ENCODE peak calls at places on chromosomes 6 and 20, in four cellular contexts. One of them, this sample, is unnamed.

GRCh38 chr6:143806282-143807102 is 36.6 kb upstream of the LTV1 start:
- DNase-seq in GM12865: no peak
- DNase-seq in WTC11: no peak
- DNase-seq in HCT116: no peak
- DNase-seq in this sample: peak

GRCh38 chr6:36734486-36735060 is 36.9 kb downstream of the RAB44 start:
- DNase-seq in GM12865: no peak
- DNase-seq in WTC11: no peak
- DNase-seq in HCT116: no peak
- DNase-seq in this sample: no peak

GRCh38 chr20:56636701-56637100 is 7.6 kb downstream of the TFAP2C start:
- DNase-seq in GM12865: no peak
- DNase-seq in WTC11: no peak
- DNase-seq in HCT116: no peak
- DNase-seq in this sample: no peak

GRCh38 chr20:37661536-37661935 is 32.3 kb upstream of the CTNNBL1 start:
- DNase-seq in GM12865: no peak
- DNase-seq in WTC11: no peak
- DNase-seq in HCT116: no peak
- DNase-seq in this sample: no peak

GRCh38 chr6:13478525-13478962 is 8.9 kb downstream of the GFOD1 start:
- DNase-seq in GM12865: no peak
- DNase-seq in WTC11: no peak
- DNase-seq in HCT116: no peak
- DNase-seq in this sample: no peak

GRCh38 chr6:41427642-41428401 is 92.4 kb downstream of the NCR2 start:
- DNase-seq in GM12865: no peak
- DNase-seq in WTC11: peak
- DNase-seq in HCT116: no peak
- DNase-seq in this sample: peak

GRCh38 chr6:52020961-52021570 is 66.3 kb downstream of the PKHD1 start:
- DNase-seq in GM12865: peak
- DNase-seq in WTC11: no peak
- DNase-seq in HCT116: peak
- DNase-seq in this sample: peak

GRCh38 chr6:31896856-31897611 is 464 bp downstream of the EHMT2 start:
- DNase-seq in GM12865: no peak
- DNase-seq in WTC11: no peak
- DNase-seq in HCT116: no peak
- DNase-seq in this sample: peak

GRCh38 chr6:64996301-64996700 is 710.7 kb downstream of the EYS start:
- DNase-seq in GM12865: no peak
- DNase-seq in WTC11: no peak
- DNase-seq in HCT116: no peak
- DNase-seq in this sample: no peak

GRCh38 chr6:155224031-155224451 is 39.8 kb upstream of the CLDN20 start:
- DNase-seq in GM12865: peak
- DNase-seq in WTC11: no peak
- DNase-seq in HCT116: peak
- DNase-seq in this sample: peak

GRCh38 chr6:63643862-63644261 is 8.3 kb downstream of the PHF3 start:
- DNase-seq in GM12865: peak
- DNase-seq in WTC11: no peak
- DNase-seq in HCT116: no peak
- DNase-seq in this sample: peak

GRCh38 chr20:63772781-63773520 is 33.4 kb downstream of the SLC2A4RG start:
- DNase-seq in GM12865: peak
- DNase-seq in WTC11: no peak
- DNase-seq in HCT116: no peak
- DNase-seq in this sample: peak

GRCh38 chr20:2390971-2391675 is 10.4 kb downstream of the TGM6 start:
- DNase-seq in GM12865: peak
- DNase-seq in WTC11: no peak
- DNase-seq in HCT116: no peak
- DNase-seq in this sample: peak

GRCh38 chr6:19052219-19052618 is 665.1 kb downstream of the RNF144B start:
- DNase-seq in GM12865: no peak
- DNase-seq in WTC11: no peak
- DNase-seq in HCT116: no peak
- DNase-seq in this sample: no peak

GRCh38 chr6:41428995-41429417 is 93.6 kb downstream of the NCR2 start:
- DNase-seq in GM12865: no peak
- DNase-seq in WTC11: no peak
- DNase-seq in HCT116: no peak
- DNase-seq in this sample: peak

GRCh38 chr20:57346477-57346876 is 4.6 kb upstream of the RAE1 start:
- DNase-seq in GM12865: peak
- DNase-seq in WTC11: peak
- DNase-seq in HCT116: peak
- DNase-seq in this sample: peak

GRCh38 chr20:3716195-3716834 is 3.9 kb upstream of the SIGLEC1 start:
- DNase-seq in GM12865: peak
- DNase-seq in WTC11: peak
- DNase-seq in HCT116: peak
- DNase-seq in this sample: peak

GRCh38 chr6:722077-722524 is 29.2 kb upstream of the EXOC2 start:
- DNase-seq in GM12865: peak
- DNase-seq in WTC11: peak
- DNase-seq in HCT116: peak
- DNase-seq in this sample: peak

GRCh38 chr6:715709-716450 is 22.9 kb upstream of the EXOC2 start:
- DNase-seq in GM12865: no peak
- DNase-seq in WTC11: no peak
- DNase-seq in HCT116: no peak
- DNase-seq in this sample: no peak

GRCh38 chr6:717135-717534 is 24.2 kb upstream of the EXOC2 start:
- DNase-seq in GM12865: no peak
- DNase-seq in WTC11: no peak
- DNase-seq in HCT116: no peak
- DNase-seq in this sample: no peak

GRCh38 chr6:714100-714499 is 21.2 kb upstream of the EXOC2 start:
- DNase-seq in GM12865: no peak
- DNase-seq in WTC11: no peak
- DNase-seq in HCT116: no peak
- DNase-seq in this sample: no peak

DNA sequence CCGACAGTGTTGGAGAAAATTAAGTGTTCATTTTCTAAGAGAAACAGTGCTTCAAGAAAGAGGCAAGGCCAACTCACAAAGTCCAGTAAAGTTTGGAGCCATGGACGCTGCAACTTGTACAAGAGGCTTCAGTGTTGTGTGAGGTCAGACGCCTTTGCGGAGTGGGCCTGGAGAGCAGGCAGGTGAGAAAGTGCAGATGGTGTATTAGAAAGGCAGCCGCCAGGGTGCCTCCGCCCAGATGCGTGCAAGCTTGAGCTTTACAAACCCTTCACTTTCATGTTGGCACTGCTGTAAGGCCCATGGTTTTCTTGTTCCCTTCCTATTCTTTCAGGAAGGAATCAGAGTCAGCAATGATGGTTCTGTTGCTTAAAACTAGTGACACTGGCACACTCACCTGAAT is 25.4 kb upstream of the EXOC2 start:
- DNase-seq in GM12865: no peak
- DNase-seq in WTC11: no peak
- DNase-seq in HCT116: no peak
- DNase-seq in this sample: no peak
- TF ChIP-seq CTCF in GM12865: no peak
- TF ChIP-seq CTCF in WTC11: no peak
- TF ChIP-seq CTCF in HCT116: no peak
- TF ChIP-seq CTCF in this sample: no peak

GRCh38 chr20:23320317-23320716 is 30.3 kb upstream of the NXT1 start:
- DNase-seq in GM12865: peak
- DNase-seq in WTC11: no peak
- DNase-seq in HCT116: peak
- DNase-seq in this sample: peak
- TF ChIP-seq CTCF in GM12865: peak
- TF ChIP-seq CTCF in WTC11: no peak
- TF ChIP-seq CTCF in HCT116: peak
- TF ChIP-seq CTCF in this sample: peak

GRCh38 chr6:169145991-169146501 is 107.6 kb downstream of the THBS2 start:
- DNase-seq in GM12865: no peak
- DNase-seq in WTC11: no peak
- DNase-seq in HCT116: no peak
- DNase-seq in this sample: no peak
- TF ChIP-seq CTCF in GM12865: no peak
- TF ChIP-seq CTCF in WTC11: no peak
- TF ChIP-seq CTCF in HCT116: no peak
- TF ChIP-seq CTCF in this sample: no peak

GRCh38 chr6:34144581-34145160 is 1.2 kb downstream of the GRM4 start:
- DNase-seq in GM12865: no peak
- DNase-seq in WTC11: no peak
- DNase-seq in HCT116: no peak
- DNase-seq in this sample: no peak

GRCh38 chr6:34142599-34142998 is 3.3 kb downstream of the GRM4 start:
- DNase-seq in GM12865: no peak
- DNase-seq in WTC11: peak
- DNase-seq in HCT116: no peak
- DNase-seq in this sample: no peak

GRCh38 chr6:34143196-34143883 is 2.5 kb downstream of the GRM4 start:
- DNase-seq in GM12865: no peak
- DNase-seq in WTC11: no peak
- DNase-seq in HCT116: no peak
- DNase-seq in this sample: no peak

GRCh38 chr6:34145161-34146020 is 496 bp downstream of the GRM4 start:
- DNase-seq in GM12865: no peak
- DNase-seq in WTC11: peak
- DNase-seq in HCT116: no peak
- DNase-seq in this sample: no peak

DNA sequence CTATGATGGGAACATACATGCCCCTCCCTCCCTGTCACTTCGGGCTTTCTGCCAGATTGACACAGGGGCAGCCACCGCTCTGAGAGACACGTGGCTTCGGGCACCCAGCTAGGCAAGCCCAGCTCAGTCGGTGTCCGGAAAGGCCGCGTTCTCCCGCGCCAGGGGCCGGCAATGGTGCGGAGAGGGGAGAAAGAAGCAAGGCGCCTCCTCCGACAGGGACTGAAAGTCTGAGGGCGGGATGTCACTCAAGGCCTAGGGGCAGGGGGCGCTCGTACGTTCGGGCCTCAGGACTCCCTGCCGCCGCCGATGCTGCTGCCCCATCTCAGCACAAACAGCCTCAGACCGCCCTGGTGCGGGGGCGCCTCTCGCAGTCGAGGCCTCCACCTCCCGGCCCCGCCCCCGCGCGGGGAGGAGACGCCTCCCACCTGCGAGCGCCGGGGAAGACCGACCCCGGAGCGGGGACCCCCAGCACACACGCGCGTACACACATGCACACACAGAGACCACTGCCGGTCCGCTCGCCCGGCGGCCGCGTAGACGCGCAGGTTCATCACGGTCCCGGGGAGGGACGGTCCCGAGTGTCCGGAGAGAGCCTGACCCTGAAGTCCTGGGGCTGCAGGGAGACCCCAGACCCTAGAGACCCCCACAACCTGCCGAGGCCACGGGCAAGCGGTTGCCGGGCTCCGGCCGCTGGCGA is 1.9 kb downstream of the GRM4 start:
- DNase-seq in GM12865: peak
- DNase-seq in WTC11: peak
- DNase-seq in HCT116: no peak
- DNase-seq in this sample: peak
- TF ChIP-seq CTCF in GM12865: peak
- TF ChIP-seq CTCF in WTC11: peak
- TF ChIP-seq CTCF in HCT116: no peak
- TF ChIP-seq CTCF in this sample: peak

DNA sequence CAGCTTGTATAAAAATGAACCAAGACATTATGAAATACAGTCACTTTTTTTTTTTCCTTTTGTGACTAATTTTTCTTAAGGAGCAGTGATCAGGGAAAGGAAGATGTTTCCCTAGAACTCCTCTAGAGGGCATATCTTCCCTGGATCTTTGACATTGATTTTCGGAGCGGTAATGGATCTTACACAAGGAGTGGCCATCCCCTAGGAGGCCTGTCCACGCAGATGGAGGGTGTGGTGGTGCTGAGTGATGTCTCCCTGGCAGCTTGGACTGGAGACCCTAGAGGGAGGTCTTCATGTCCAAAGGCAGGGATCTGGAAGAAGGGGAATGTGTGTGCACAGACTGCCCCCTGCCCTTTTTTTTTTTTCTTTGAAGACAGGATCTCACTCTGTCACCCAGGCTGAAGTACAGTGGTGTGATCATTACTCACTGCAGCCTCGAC is 7.0 kb upstream of the KIFC1 start:
- DNase-seq in GM12865: no peak
- DNase-seq in WTC11: no peak
- DNase-seq in HCT116: peak
- DNase-seq in this sample: peak
- TF ChIP-seq CTCF in GM12865: no peak
- TF ChIP-seq CTCF in WTC11: no peak
- TF ChIP-seq CTCF in HCT116: peak
- TF ChIP-seq CTCF in this sample: no peak

GRCh38 chr6:16430661-16431089 is 192.3 kb downstream of the GMPR start:
- DNase-seq in GM12865: no peak
- DNase-seq in WTC11: no peak
- DNase-seq in HCT116: no peak
- DNase-seq in this sample: no peak
- TF ChIP-seq CTCF in GM12865: no peak
- TF ChIP-seq CTCF in WTC11: no peak
- TF ChIP-seq CTCF in HCT116: no peak
- TF ChIP-seq CTCF in this sample: no peak

GRCh38 chr6:112560651-112561050 is 213.5 kb downstream of the RFPL4B start:
- DNase-seq in GM12865: peak
- DNase-seq in WTC11: no peak
- DNase-seq in HCT116: no peak
- DNase-seq in this sample: peak
- TF ChIP-seq CTCF in GM12865: no peak
- TF ChIP-seq CTCF in WTC11: no peak
- TF ChIP-seq CTCF in HCT116: no peak
- TF ChIP-seq CTCF in this sample: no peak

DNA sequence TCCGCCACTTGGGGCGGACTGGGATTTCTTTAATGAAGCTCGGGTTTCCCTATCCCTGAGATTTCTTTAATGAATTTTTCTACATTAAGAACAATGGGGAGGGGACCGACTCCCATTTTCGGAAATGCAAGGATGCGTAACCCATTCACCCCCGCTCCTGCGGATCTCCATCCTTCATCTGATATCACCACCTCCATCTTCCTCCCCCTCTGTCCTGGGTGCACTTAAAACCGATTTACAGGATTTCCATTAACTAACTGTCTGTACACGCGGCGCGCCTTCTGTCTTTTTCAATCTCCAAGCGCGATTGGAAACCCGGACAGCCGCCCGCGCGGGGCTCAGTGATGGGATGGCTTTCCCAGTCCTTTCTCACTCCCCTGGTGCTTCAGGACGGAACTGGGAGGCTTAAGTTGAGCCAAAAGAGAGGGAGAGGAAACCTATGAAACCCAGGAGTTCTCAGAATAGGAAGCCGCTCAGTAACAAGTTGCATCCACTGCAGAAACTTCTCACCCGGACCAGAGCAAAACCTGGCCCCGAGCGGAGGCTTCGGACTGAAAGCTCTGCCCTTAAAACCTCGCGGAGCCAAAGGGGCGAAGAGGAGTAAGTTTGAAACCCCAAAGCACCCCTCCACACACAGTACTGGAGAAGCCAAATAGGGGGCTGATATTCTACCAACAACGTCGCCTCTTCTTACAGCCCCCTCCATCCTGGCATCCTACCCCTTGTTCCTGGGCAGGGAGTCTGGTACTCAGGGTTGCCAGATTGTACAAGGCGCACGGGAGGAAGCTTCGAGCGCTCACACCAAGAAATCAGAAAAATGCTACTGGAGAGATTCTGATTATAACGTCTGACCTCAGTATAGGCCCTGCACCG is 721 bp upstream of the COL12A1 start:
- DNase-seq in GM12865: no peak
- DNase-seq in WTC11: no peak
- DNase-seq in HCT116: no peak
- DNase-seq in this sample: no peak
- TF ChIP-seq CTCF in GM12865: no peak
- TF ChIP-seq CTCF in WTC11: no peak
- TF ChIP-seq CTCF in HCT116: no peak
- TF ChIP-seq CTCF in this sample: no peak

GRCh38 chr6:106939848-106940247 is 34.7 kb downstream of the CD24 start:
- DNase-seq in GM12865: peak
- DNase-seq in WTC11: no peak
- DNase-seq in HCT116: no peak
- DNase-seq in this sample: peak
- TF ChIP-seq CTCF in GM12865: no peak
- TF ChIP-seq CTCF in WTC11: no peak
- TF ChIP-seq CTCF in HCT116: no peak
- TF ChIP-seq CTCF in this sample: no peak